ENCODE peak calls at places on chromosomes 6 and 20, in eight cellular contexts. B, K, C, P, A, G, R and Q are unnamed samples.
A peak's percentile ranks its signal among the peaks of the same experiment; 100 is the strongest.

GRCh38 chr6:81731814-81732213 is 20.7 kb downstream of the TENT5A start:
- DNase-seq in K (no peak), B (peak; percentile 59), P (peak; percentile 83), G (no peak), A (no peak), R (no peak), C (no peak), Q (no peak)

GRCh38 chr6:53373638-53374037 is 24.9 kb upstream of the ELOVL5 start:
- DNase-seq in K (no peak), B (no peak), A (no peak), C (no peak), R (peak; percentile 39), P (no peak), G (no peak), Q (no peak)

GRCh38 chr6:76861403-76861802 is 601.9 kb downstream of the HTR1B start:
- DNase-seq in G (no peak), A (no peak), K (no peak), C (peak; percentile 30), R (peak; percentile 20), B (no peak), P (no peak), Q (no peak)

GRCh38 chr6:42374027-42374669 is 77.6 kb downstream of the TRERF1 start:
- DNase-seq in C (no peak), R (no peak), K (no peak), B (no peak), A (no peak), P (no peak), G (no peak), Q (no peak)

GRCh38 chr6:166516256-166516655 is 70.2 kb downstream of the RAMACL start:
- DNase-seq in R (peak; percentile 38), C (no peak), P (no peak), B (peak; percentile 14), K (no peak), A (no peak), G (no peak), Q (no peak)

GRCh38 chr20:46119028-46119546 is 973 bp downstream of the CD40 start:
- DNase-seq in K (no peak), C (no peak), G (no peak), A (no peak), P (no peak), R (no peak), B (no peak), Q (no peak)

GRCh38 chr6:62285612-62286469 is at the start of gene KHDRBS2:
- DNase-seq in G (peak; percentile 92), A (peak; percentile 1), P (no peak), R (peak; percentile 0), K (peak; percentile 13), B (peak; percentile 0), C (peak; percentile 91), Q (no peak)

GRCh38 chr6:27281105-27281539 is 31.0 kb downstream of the POM121L2 start:
- DNase-seq in A (no peak), R (no peak), K (no peak), B (no peak), G (no peak), P (no peak), C (no peak), Q (no peak)

GRCh38 chr6:167849846-167850459 is 23.2 kb downstream of the AFDN start:
- DNase-seq in A (peak; percentile 4), B (no peak), G (no peak), R (peak; percentile 53), C (peak; percentile 28), P (peak; percentile 32), K (peak; percentile 98), Q (peak; percentile 94)

GRCh38 chr20:48329676-48330644 is 497.8 kb downstream of the PREX1 start:
- DNase-seq in B (peak; percentile 22), A (peak; percentile 39), K (no peak), G (no peak), C (no peak), R (peak; percentile 27), P (peak; percentile 71), Q (no peak)

GRCh38 chr20:55232647-55233046 is 757.3 kb downstream of the DOK5 start:
- DNase-seq in C (no peak), P (no peak), K (no peak), R (no peak), B (no peak), A (no peak), G (no peak), Q (no peak)

GRCh38 chr6:79710127-79710526 is 79.0 kb downstream of the SH3BGRL2 start:
- DNase-seq in A (no peak), G (no peak), P (no peak), B (no peak), C (no peak), R (no peak), K (no peak), Q (no peak)

GRCh38 chr6:142152731-142153130 is 5.7 kb downstream of the VTA1 start:
- DNase-seq in B (peak; percentile 79), K (peak; percentile 24), C (no peak), A (no peak), P (peak; percentile 82), G (no peak), R (peak; percentile 54), Q (no peak)

GRCh38 chr6:53672232-53672631 is 6.7 kb upstream of the KLHL31 start:
- DNase-seq in K (no peak), A (no peak), B (no peak), C (no peak), G (no peak), P (no peak), R (no peak), Q (no peak)

GRCh38 chr6:24667378-24667803 is 514 bp downstream of the ACOT13 start:
- DNase-seq in C (no peak), K (no peak), P (peak; percentile 5), R (peak; percentile 26), B (peak; percentile 20), G (peak; percentile 76), A (no peak), Q (no peak)

GRCh38 chr6:95797054-95797453 is 218.7 kb upstream of the FUT9 start:
- DNase-seq in C (no peak), G (no peak), A (no peak), R (no peak), K (no peak), P (no peak), B (no peak), Q (no peak)

GRCh38 chr6:95803889-95804288 is 211.9 kb upstream of the FUT9 start:
- DNase-seq in A (no peak), P (no peak), R (no peak), C (no peak), B (no peak), K (no peak), G (no peak), Q (no peak)

GRCh38 chr6:95804847-95805541 is 210.8 kb upstream of the FUT9 start:
- DNase-seq in B (no peak), K (no peak), P (no peak), G (no peak), A (no peak), C (no peak), R (no peak), Q (no peak)

GRCh38 chr6:95805699-95806098 is 210.1 kb upstream of the FUT9 start:
- DNase-seq in K (no peak), G (no peak), A (no peak), R (no peak), B (no peak), C (no peak), P (no peak), Q (no peak)

DNA sequence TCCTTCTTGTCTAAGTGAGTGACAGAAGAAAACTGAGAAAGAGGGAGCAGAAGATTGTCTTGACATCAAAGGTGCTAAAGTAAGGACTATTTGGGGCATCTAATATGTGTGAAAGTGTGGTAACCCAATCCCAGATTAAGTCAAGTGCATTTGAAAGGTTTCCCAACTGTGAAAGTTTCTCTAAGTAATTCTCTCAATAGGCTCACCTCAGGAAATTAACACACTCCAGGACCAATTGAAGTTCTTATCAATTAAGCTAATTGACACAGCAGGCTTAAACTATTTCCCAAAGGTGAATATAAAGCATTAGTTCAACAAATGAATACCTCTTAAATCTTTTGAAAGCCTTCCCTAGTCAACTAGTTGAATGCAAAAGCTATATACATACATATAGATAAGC is 212.8 kb upstream of the FUT9 start:
- DNase-seq in G (no peak), P (no peak), A (no peak), C (no peak), K (no peak), B (no peak), R (no peak), Q (no peak)
- H3K4me3 ChIP-seq in G (no peak overlapping the region), P (no peak overlapping the region), A (no peak overlapping the region), C (no peak overlapping the region), K (no peak overlapping the region), B (no peak overlapping the region), R (no peak overlapping the region), Q (no peak overlapping the region)

GRCh38 chr20:62389601-62390087 is 2.7 kb downstream of the RPS21 start:
- DNase-seq in A (no peak), C (no peak), P (no peak), B (no peak), R (no peak), G (no peak), K (no peak), Q (no peak)
- TF ChIP-seq CTCF in A (no peak), C (no peak), P (no peak), B (no peak), R (no peak), G (no peak), K (no peak), Q (no peak)

DNA sequence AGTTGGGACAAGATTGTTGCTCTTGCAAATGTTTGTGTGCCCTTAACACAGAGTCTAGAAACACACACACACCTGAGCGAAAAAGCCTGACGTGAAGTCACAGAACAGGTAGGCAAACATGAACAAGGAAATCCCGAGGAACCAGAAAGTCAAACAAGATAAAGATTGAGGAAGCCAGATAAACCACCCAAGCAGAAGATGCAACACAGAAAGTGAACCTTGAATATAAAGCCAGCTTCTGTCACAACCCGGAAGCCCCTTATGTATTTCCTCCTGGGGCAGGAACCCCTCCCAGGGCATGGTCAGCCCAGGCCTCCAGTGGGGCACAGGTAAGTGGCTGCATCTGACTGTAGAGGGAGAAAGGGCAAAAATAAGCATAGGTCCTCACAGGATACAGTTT is 158.2 kb upstream of the SUPT3H start:
- DNase-seq in R (no peak), C (no peak), A (no peak), G (peak; percentile 54), P (no peak), K (no peak), B (no peak), Q (no peak)
- H3K4me3 ChIP-seq in R (no peak overlapping the region), C (no peak overlapping the region), A (no peak overlapping the region), G (no peak overlapping the region), P (no peak overlapping the region), K (no peak overlapping the region), B (no peak overlapping the region), Q (no peak overlapping the region)

DNA sequence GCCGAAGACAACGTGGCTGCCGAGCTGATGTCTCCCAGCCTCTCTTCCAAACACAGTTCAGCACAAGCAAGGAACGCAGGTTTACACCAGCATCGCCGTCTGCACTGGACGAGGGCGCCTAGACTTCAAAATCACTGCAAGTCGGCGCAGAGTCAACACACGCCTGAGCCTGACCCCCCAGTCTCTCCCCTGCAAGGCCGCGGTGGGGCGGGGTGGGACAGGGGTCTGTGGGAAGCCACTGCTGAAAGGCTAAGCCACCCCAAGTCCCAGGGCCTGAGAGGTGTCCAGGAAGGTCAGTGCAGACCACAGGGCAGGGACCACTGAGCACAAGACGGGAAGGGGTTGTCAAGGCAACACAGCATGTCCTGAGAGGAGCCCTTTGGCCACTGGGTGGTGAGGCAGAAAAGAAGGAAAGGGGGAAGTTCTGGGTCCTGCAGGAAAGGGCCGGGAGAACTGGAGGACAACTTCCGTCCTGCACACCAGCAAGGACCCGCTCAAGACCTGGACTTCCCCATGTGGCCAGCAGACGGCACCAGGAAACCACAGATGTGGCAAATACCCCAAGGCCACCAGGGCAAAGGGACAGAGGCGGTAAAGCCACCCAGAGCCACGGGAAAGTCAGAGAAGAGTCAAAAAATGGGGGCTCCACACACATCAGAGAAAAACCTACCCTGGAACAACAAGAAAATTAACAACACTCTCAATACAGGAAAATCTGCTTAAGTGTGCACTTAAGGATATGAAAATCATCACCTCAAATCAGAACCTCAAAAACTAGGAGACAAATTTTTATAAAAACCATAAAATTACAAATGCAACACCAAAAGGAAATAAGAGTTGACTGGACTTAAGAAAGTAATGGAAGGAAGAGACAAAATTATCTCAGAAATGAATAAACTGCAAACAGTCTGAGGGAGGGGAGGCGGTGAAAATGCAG is 84.8 kb downstream of the TAF4 start:
- DNase-seq in K (no peak), A (peak; percentile 49), P (no peak), R (peak; percentile 53), G (no peak), B (peak; percentile 20), C (peak; percentile 8), Q (no peak)
- TF ChIP-seq CTCF in K (peak; percentile 86), A (peak; percentile 50), P (peak; percentile 39), R (peak; percentile 73), G (no peak), B (peak; percentile 38), C (no peak), Q (peak; percentile 52)